ENCODE peak calls at places on chromosomes 12 and 14, in seven cellular contexts. I is colonic mucosa, A is mucosa of gallbladder, D is NCI-H2029 treated with DMSO at 0.1 percent for 48 hours, Z is psoas muscle, Q is NCI-H1105, B is upper lobe of left lung. C is an unnamed sample.

GRCh38 chr12:124248862-124249825 is 45.7 kb upstream of the RFLNA start:
- DNase-seq in B (no peak), Z (no peak), Q (peak; percentile 59), A (no peak), D (no peak), I (no peak), C (peak; percentile 14)

GRCh38 chr14:104334812-104335161 is 196.4 kb downstream of the KIF26A start:
- DNase-seq in I (peak; percentile 14), Q (no peak), Z (no peak), A (no peak), B (no peak), D (no peak), C (no peak)

GRCh38 chr12:103755425-103755824 is 85.6 kb downstream of the NT5DC3 start:
- DNase-seq in A (no peak), B (no peak), Z (no peak), I (no peak), D (no peak), Q (no peak), C (no peak)

GRCh38 chr14:58638231-58639205 is 756 bp downstream of the DACT1 start:
- DNase-seq in Q (no peak), I (peak; percentile 24), A (no peak), D (no peak), Z (peak; percentile 28), B (no peak), C (peak; percentile 50)

GRCh38 chr12:28343687-28344086 is 153.4 kb downstream of the CCDC91 start:
- DNase-seq in I (no peak), B (no peak), A (no peak), D (no peak), Z (no peak), Q (no peak), C (no peak)

GRCh38 chr12:113135178-113136127 is at the start of gene RASAL1:
- DNase-seq in Q (peak; percentile 94), B (no peak), A (no peak), I (peak; percentile 91), Z (peak; percentile 35), D (peak; percentile 67), C (no peak)

GRCh38 chr14:91116913-91117588 is 3.2 kb downstream of the DGLUCY start:
- DNase-seq in I (no peak), Z (no peak), B (no peak), A (no peak), D (no peak), Q (no peak), C (no peak)

GRCh38 chr14:34718750-34719304 is 4.4 kb upstream of the CFL2 start:
- DNase-seq in A (no peak), B (no peak), Z (no peak), Q (no peak), D (no peak), I (no peak), C (peak; percentile 67)

GRCh38 chr12:94676011-94676709 is 25.8 kb upstream of the TMCC3 start:
- DNase-seq in B (peak; percentile 71), I (peak; percentile 37), Z (peak; percentile 33), D (no peak), A (peak; percentile 23), Q (no peak), C (no peak)

GRCh38 chr12:117412465-117413190 is 51.2 kb upstream of the NOS1 start:
- DNase-seq in D (no peak), I (no peak), A (peak; percentile 44), B (no peak), Z (peak; percentile 70), Q (no peak), C (no peak)

GRCh38 chr12:64194333-64195149 is 27.6 kb downstream of the KICS2 start:
- DNase-seq in Z (no peak), D (no peak), B (no peak), A (no peak), Q (no peak), I (no peak), C (no peak)

GRCh38 chr14:95463173-95463901 is 53.1 kb downstream of the SYNE3 start:
- DNase-seq in D (peak; percentile 67), B (no peak), I (peak; percentile 76), A (peak; percentile 24), Z (peak; percentile 41), Q (peak; percentile 97), C (no peak)

GRCh38 chr12:1796515-1797010 is 23.8 kb upstream of the LRTM2 start:
- DNase-seq in Q (no peak), B (peak; percentile 55), D (no peak), Z (peak; percentile 54), I (peak; percentile 57), A (no peak), C (no peak)

GRCh38 chr12:62816624-62817023 is 118.3 kb downstream of the PPM1H start:
- DNase-seq in I (no peak), A (no peak), Z (no peak), Q (no peak), B (no peak), D (no peak), C (no peak)

GRCh38 chr12:123071401-123072304 is 79.2 kb downstream of the PITPNM2 start:
- DNase-seq in D (no peak), Z (peak; percentile 62), I (no peak), A (peak; percentile 52), B (no peak), Q (no peak), C (no peak)

GRCh38 chr12:113862570-113863454 is 103.3 kb downstream of the RBM19 start:
- DNase-seq in A (no peak), I (no peak), Z (no peak), Q (no peak), B (no peak), D (no peak), C (peak; percentile 91)

GRCh38 chr12:103801709-103802585 is 39.1 kb downstream of the NT5DC3 start:
- DNase-seq in Q (no peak), I (no peak), Z (peak; percentile 50), A (no peak), D (no peak), B (no peak), C (peak; percentile 71)

GRCh38 chr12:48972213-48973021 is 882 bp upstream of the WNT10B start:
- DNase-seq in Z (no peak), A (no peak), B (no peak), I (no peak), D (no peak), Q (no peak), C (peak; percentile 79)

GRCh38 chr12:70052931-70053497 is 190.2 kb upstream of the CNOT2 start:
- DNase-seq in D (no peak), Q (no peak), Z (no peak), A (peak; percentile 76), B (peak; percentile 73), I (peak; percentile 73), C (peak; percentile 51)

GRCh38 chr14:58280954-58281787 is 17.2 kb upstream of the ARID4A start:
- DNase-seq in I (peak; percentile 56), D (peak; percentile 82), A (peak; percentile 71), B (no peak), Q (no peak), Z (no peak), C (peak; percentile 88)

GRCh38 chr12:69580074-69580473 is 5.2 kb upstream of the CCT2 start:
- DNase-seq in Z (no peak), B (no peak), I (no peak), A (no peak), D (no peak), Q (no peak), C (no peak)

GRCh38 chr14:35403085-35403396 is 1.5 kb downstream of the NFKBIA start:
- DNase-seq in B (no peak), D (no peak), I (no peak), A (no peak), Z (peak; percentile 44), Q (no peak), C (no peak)

GRCh38 chr14:24958271-24958670 is 91.7 kb downstream of the STXBP6 start:
- DNase-seq in Q (no peak), A (no peak), D (no peak), B (no peak), Z (no peak), I (no peak), C (peak; percentile 36)

GRCh38 chr12:81644503-81644902 is 114.6 kb downstream of the PPFIA2 start:
- DNase-seq in D (peak; percentile 34), B (no peak), I (no peak), A (no peak), Z (no peak), Q (peak; percentile 5), C (peak; percentile 13)

GRCh38 chr12:13376627-13377373 is 180.3 kb downstream of the EMP1 start:
- DNase-seq in I (peak; percentile 85), Q (no peak), A (peak; percentile 76), B (no peak), Z (no peak), D (no peak), C (no peak)

GRCh38 chr12:89211456-89211855 is 140.8 kb downstream of the DUSP6 start:
- DNase-seq in D (no peak), B (no peak), Q (no peak), Z (no peak), I (no peak), A (no peak), C (peak; percentile 6)

GRCh38 chr12:93766802-93767523 is 89.8 kb downstream of the CRADD start:
- DNase-seq in I (peak; percentile 40), Z (no peak), D (no peak), B (peak; percentile 66), A (peak; percentile 49), Q (no peak), C (peak; percentile 74)

GRCh38 chr12:121334513-121335343 is 17.5 kb downstream of the ANAPC5 start:
- DNase-seq in A (peak; percentile 23), D (peak; percentile 83), I (peak; percentile 27), B (no peak), Z (no peak), Q (peak; percentile 50), C (peak; percentile 68)

GRCh38 chr14:75732888-75733287 is 71.8 kb downstream of the TTLL5 start:
- DNase-seq in B (no peak), Q (no peak), Z (no peak), D (no peak), I (no peak), A (no peak), C (no peak)

GRCh38 chr12:116597886-116598285 is 38.7 kb downstream of the MAP1LC3B2 start:
- DNase-seq in B (no peak), A (no peak), Z (no peak), I (no peak), D (no peak), Q (no peak), C (no peak)

GRCh38 chr12:120534703-120535655 is 823 bp downstream of the RNF10 start:
- DNase-seq in D (no peak), I (peak; percentile 46), Z (peak; percentile 28), B (peak; percentile 42), Q (peak; percentile 39), A (no peak), C (peak; percentile 80)

GRCh38 chr12:674272-674781 is 11.1 kb upstream of the NINJ2 start:
- DNase-seq in Z (no peak), B (no peak), I (no peak), A (no peak), Q (no peak), D (no peak), C (no peak)

GRCh38 chr14:22982013-22982476 is 306 bp downstream of the AJUBA start:
- DNase-seq in D (no peak), B (no peak), A (no peak), Z (no peak), I (no peak), Q (no peak), C (no peak)

GRCh38 chr12:39816671-39817185 is 197.1 kb upstream of the ABCD2 start:
- DNase-seq in A (no peak), I (no peak), D (no peak), B (no peak), Q (no peak), Z (no peak), C (peak; percentile 46)

GRCh38 chr14:99191663-99192621 is 80.1 kb downstream of the BCL11B start:
- DNase-seq in A (peak; percentile 71), I (peak; percentile 36), B (peak; percentile 62), Z (no peak), D (peak; percentile 24), Q (peak; percentile 71), C (peak; percentile 70)

GRCh38 chr12:109861689-109862314 is 18.5 kb downstream of the GLTP start:
- DNase-seq in Z (no peak), A (no peak), B (no peak), D (no peak), I (peak; percentile 35), Q (no peak), C (no peak)